ENCODE peak calls at places on chromosomes 7 and 10, in ten cellular contexts. I is thyroid gland, S is IMR-90, X is stomach, F is HepG2, V is right lobe of liver, A is ovary, W is Peyer's patch, Y is heart left ventricle, C is breast epithelium. T is an unnamed sample.

GRCh38 chr10:104406715-104407517 is 53.3 kb downstream of the CFAP58 start:
- DNase-seq in Y (no peak), I (no peak), W (no peak), A (no peak), C (no peak), V (no peak), S (peak; percentile 50), F (peak; percentile 17), X (no peak), T (no peak)

GRCh38 chr7:42372498-42372897 is 135.5 kb upstream of the GLI3 start:
- DNase-seq in S (no peak), I (no peak), W (no peak), X (no peak), A (no peak), C (no peak), Y (no peak), V (no peak), F (no peak), T (no peak)

GRCh38 chr10:83023647-83024046 is 1115.7 kb upstream of the GHITM start:
- DNase-seq in C (no peak), X (no peak), F (no peak), I (no peak), Y (no peak), W (no peak), S (no peak), A (no peak), V (no peak), T (no peak)

GRCh38 chr7:22251906-22252495 is 105.0 kb downstream of the RAPGEF5 start:
- DNase-seq in I (no peak), W (no peak), V (no peak), F (no peak), C (no peak), A (no peak), S (no peak), X (no peak), Y (no peak), T (no peak)

GRCh38 chr10:43315535-43316245 is 48.8 kb upstream of the RASGEF1A start:
- DNase-seq in V (no peak), W (peak; percentile 92), F (peak; percentile 15), X (peak; percentile 61), A (no peak), S (no peak), C (no peak), I (no peak), Y (no peak), T (no peak)

GRCh38 chr7:36349626-36350025 is 40.0 kb upstream of the ANLN start:
- DNase-seq in I (no peak), W (no peak), F (no peak), Y (no peak), X (no peak), S (peak; percentile 3), A (no peak), C (no peak), V (no peak), T (no peak)

GRCh38 chr7:143479055-143479766 is 1.5 kb downstream of the TAS2R41 start:
- DNase-seq in X (no peak), A (no peak), V (no peak), C (no peak), I (no peak), Y (no peak), W (no peak), S (peak; percentile 22), F (no peak), T (no peak)

GRCh38 chr7:82257118-82257695 is 186.4 kb downstream of the CACNA2D1 start:
- DNase-seq in V (no peak), F (no peak), S (no peak), W (no peak), X (no peak), C (no peak), I (no peak), Y (no peak), A (no peak), T (no peak)

GRCh38 chr7:48140001-48140681 is 31.1 kb upstream of the ABCA13 start:
- DNase-seq in V (peak; percentile 68), X (no peak), I (no peak), Y (no peak), C (no peak), S (no peak), F (peak; percentile 99), W (peak; percentile 64), A (no peak), T (no peak)

GRCh38 chr7:145009866-145010265 is 174.0 kb upstream of the TPK1 start:
- DNase-seq in C (no peak), I (no peak), A (no peak), Y (no peak), F (no peak), W (no peak), S (no peak), X (no peak), V (no peak), T (no peak)

GRCh38 chr7:101814996-101815825 is 2.2 kb upstream of the CUX1 start:
- DNase-seq in S (peak; percentile 21), C (no peak), V (peak; percentile 72), F (no peak), I (peak; percentile 60), Y (peak; percentile 51), W (peak; percentile 67), X (peak; percentile 51), A (peak; percentile 59), T (peak; percentile 53)

GRCh38 chr7:137081694-137082093 is 213.2 kb downstream of the CHRM2 start:
- DNase-seq in F (no peak), I (peak; percentile 13), Y (peak; percentile 82), A (peak; percentile 74), S (peak; percentile 98), C (no peak), V (no peak), W (no peak), X (peak; percentile 36), T (peak; percentile 72)
- H3K36me3 ChIP-seq in F (no peaks in the 10 kb centered on the region), I (no peaks in the 10 kb centered on the region), Y (no peaks in the 10 kb centered on the region), A (no peaks in the 10 kb centered on the region), S (peaks cover 9% of the 10 kb centered on the region), C (no peaks in the 10 kb centered on the region), V (no peaks in the 10 kb centered on the region), W (no peaks in the 10 kb centered on the region), X (no peaks in the 10 kb centered on the region), T (no peaks in the 10 kb centered on the region)

GRCh38 chr7:74083928-74084721 is 521 bp downstream of the LIMK1 start:
- DNase-seq in V (peak; percentile 68), Y (peak; percentile 42), A (peak; percentile 64), W (no peak), X (peak; percentile 41), F (no peak), I (peak; percentile 41), S (peak; percentile 59), C (no peak), T (no peak)

GRCh38 chr7:74087791-74088453 is 4.3 kb downstream of the LIMK1 start:
- DNase-seq in F (no peak), X (no peak), C (no peak), S (no peak), I (no peak), V (no peak), W (no peak), A (no peak), Y (no peak), T (no peak)

GRCh38 chr7:74084722-74085578 is 1.3 kb downstream of the LIMK1 start:
- DNase-seq in I (peak; percentile 68), X (no peak), W (no peak), Y (no peak), C (no peak), V (peak; percentile 58), F (no peak), A (peak; percentile 36), S (no peak), T (no peak)

GRCh38 chr7:74082770-74083116 is 861 bp upstream of the LIMK1 start:
- DNase-seq in S (no peak), Y (no peak), V (peak; percentile 57), X (no peak), W (no peak), C (no peak), F (no peak), A (no peak), I (no peak), T (no peak)

DNA sequence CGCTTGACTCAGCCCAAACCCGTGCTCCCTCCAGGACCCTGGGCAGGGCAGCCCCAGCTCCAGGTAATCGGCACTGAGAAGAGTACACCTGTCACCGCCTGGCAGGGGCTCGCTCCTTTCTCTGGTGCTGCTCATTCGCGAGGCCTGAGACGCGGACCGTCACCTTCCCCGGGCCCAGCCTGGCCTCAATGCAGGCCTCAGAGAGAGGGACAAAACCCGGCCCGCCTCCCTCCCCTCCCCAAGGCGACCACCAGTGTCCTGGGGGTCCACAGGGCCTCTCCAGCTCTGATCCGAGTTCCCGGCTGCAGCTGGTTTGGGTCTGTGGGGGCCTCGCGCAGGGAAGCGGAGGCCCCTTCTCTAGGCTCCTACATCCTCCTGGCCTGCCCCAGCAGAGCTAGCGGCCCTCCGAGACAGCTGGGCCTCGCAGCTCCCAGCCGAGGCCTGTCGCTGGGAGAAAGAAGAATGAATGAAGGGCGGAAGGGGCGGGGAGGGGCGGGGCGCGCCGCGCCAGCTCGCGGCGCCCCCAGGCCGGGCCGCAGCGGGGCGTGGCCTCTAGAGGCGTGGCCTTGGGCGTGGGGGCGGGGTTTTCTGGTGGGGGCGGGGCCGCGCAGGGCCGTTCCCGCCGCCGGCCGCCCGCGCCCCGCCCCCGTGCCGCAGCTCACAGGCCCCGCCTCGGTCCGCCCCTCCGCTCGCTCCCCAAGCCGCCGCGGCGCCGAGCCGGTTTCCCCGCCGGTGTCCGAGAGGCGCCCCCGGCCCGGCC is at the start of gene LIMK1:
- DNase-seq in W (peak; percentile 89), F (peak; percentile 62), C (peak; percentile 70), X (peak; percentile 82), I (peak; percentile 74), A (peak; percentile 76), V (peak; percentile 85), Y (peak; percentile 76), S (peak; percentile 79), T (peak; percentile 83)
- TF ChIP-seq POLR2A in W (no peak), F (no peak), C (no peak), X (no peak), I (no peak), A (no peak), V (no peak), Y (no peak), S (peak; percentile 78), T (no peak)

DNA sequence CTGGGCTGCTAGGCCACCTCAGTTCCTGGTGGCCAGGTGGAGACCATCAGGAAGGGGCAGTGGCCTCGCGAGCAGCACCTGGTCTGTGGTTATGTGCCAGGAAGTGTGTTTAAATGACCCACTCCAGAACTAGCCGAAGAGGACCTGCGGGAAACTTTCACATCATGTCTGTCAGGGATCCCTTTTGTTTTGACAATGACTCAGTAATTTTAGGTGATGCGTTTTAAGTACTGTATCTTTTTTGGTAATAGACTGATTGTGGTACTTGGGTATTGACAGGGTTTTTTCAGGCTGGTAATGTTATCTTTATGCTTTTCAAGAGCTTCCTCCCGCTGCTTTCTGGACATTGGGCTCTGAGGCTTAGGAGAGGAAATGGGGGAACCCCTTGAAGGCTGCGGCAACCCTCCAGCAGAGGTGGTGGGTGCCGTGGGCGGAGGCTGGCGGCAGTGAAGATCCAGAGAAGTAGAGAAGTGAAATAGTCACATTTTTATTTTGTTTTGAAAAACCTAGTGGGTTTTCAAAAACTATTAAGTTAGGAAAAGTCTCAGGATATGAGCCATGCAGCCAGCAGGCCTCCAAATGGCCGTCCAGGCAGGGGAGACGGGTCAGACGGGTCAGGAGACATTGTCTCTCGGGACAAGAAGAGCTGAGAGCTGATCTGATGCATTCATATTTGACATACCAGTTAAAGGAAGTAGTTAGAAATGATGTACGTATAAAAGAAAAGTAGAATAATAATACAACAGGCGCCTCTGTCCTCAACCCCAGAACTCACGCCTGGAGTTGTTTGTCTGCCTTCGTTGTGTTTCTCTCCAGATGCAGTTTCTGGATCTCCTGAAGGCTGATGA is 27.7 kb downstream of the PPP2R2D start:
- DNase-seq in W (no peak), S (peak; percentile 51), V (no peak), A (no peak), X (peak; percentile 24), I (no peak), F (no peak), Y (no peak), C (no peak), T (no peak)
- H3K4me1 ChIP-seq in W (peaks cover 18% of the 10 kb centered on the region), S (peaks cover 5% of the 10 kb centered on the region), V (no peaks in the 10 kb centered on the region), A (peaks cover 28% of the 10 kb centered on the region), X (peaks cover 18% of the 10 kb centered on the region), I (peaks cover 47% of the 10 kb centered on the region), F (peaks cover 15% of the 10 kb centered on the region), Y (peaks cover 57% of the 10 kb centered on the region), C (peaks cover 3% of the 10 kb centered on the region), T (peaks cover 43% of the 10 kb centered on the region)

GRCh38 chr10:125734148-125734547 is 14.6 kb downstream of the EDRF1 start:
- DNase-seq in A (no peak), C (no peak), W (no peak), F (no peak), V (no peak), I (no peak), X (no peak), Y (no peak), S (no peak), T (no peak)
- H3K36me3 ChIP-seq in A (no peaks in the 10 kb centered on the region), C (peaks cover 20% of the 10 kb centered on the region), W (peaks cover 99% of the 10 kb centered on the region), F (peaks cover 90% of the 10 kb centered on the region), V (peaks cover 98% of the 10 kb centered on the region), I (peaks cover 87% of the 10 kb centered on the region), X (peaks cover 100% of the 10 kb centered on the region), Y (peaks cover 100% of the 10 kb centered on the region), S (peaks cover 32% of the 10 kb centered on the region), T (no peaks in the 10 kb centered on the region)